ENCODE peak calls at places on chromosomes 6 and 20, in six cellular contexts. X is sigmoid colon, W is substantia nigra, N is mammary epithelial cell, D is thoracic aorta, T is IMR-90. S is an unnamed sample.

GRCh38 chr6:127786109-127786508 is 114.7 kb downstream of the THEMIS start:
- DNase-seq in X (no peak), W (no peak), N (no peak), D (no peak), T (peak; percentile 22), S (no peak)

GRCh38 chr20:32483351-32484220 is 101.5 kb downstream of the NOL4L start:
- DNase-seq in X (peak; percentile 86), W (peak; percentile 70), N (peak; percentile 71), D (no peak), T (peak; percentile 73), S (no peak)

GRCh38 chr6:148509152-148509571 is 166.5 kb downstream of the SASH1 start:
- DNase-seq in X (no peak), W (no peak), N (no peak), D (no peak), T (peak; percentile 74), S (no peak)

GRCh38 chr6:6395581-6396197 is 75.2 kb upstream of the F13A1 start:
- DNase-seq in X (no peak), W (no peak), N (no peak), D (no peak), T (no peak), S (no peak)

GRCh38 chr6:147418523-147418922 is 90.0 kb upstream of the SAMD5 start:
- DNase-seq in X (no peak), W (no peak), N (no peak), D (no peak), T (no peak), S (no peak)

GRCh38 chr20:17917832-17918618 is 50.6 kb downstream of the SNX5 start:
- DNase-seq in X (no peak), W (no peak), N (no peak), D (no peak), T (no peak), S (no peak)

GRCh38 chr20:43767686-43768474 is 41.1 kb upstream of the GTSF1L start:
- DNase-seq in X (no peak), W (no peak), N (peak; percentile 57), D (no peak), T (peak; percentile 50), S (no peak)

GRCh38 chr6:133549252-133549925 is 308.2 kb downstream of the EYA4 start:
- DNase-seq in X (no peak), W (no peak), N (no peak), D (no peak), T (no peak), S (no peak)

GRCh38 chr6:151310852-151311767 is 71.3 kb downstream of the AKAP12 start:
- DNase-seq in X (no peak), W (no peak), N (no peak), D (no peak), T (no peak), S (no peak)

GRCh38 chr6:34520645-34521462 is 35.3 kb downstream of the SPDEF start:
- DNase-seq in X (no peak), W (no peak), N (no peak), D (no peak), T (no peak), S (no peak)

GRCh38 chr20:46984391-46984790 is 89.7 kb downstream of the EYA2 start:
- DNase-seq in X (no peak), W (no peak), N (no peak), D (no peak), T (peak; percentile 31), S (no peak)

GRCh38 chr6:137933696-137934095 is 66.6 kb downstream of the TNFAIP3 start:
- DNase-seq in X (peak; percentile 82), W (no peak), N (peak; percentile 95), D (peak; percentile 31), T (peak; percentile 75), S (no peak)

GRCh38 chr6:135870722-135871121 is 19.2 kb downstream of the PDE7B start:
- DNase-seq in X (no peak), W (no peak), N (peak; percentile 22), D (no peak), T (peak; percentile 88), S (no peak)

GRCh38 chr6:111566873-111567517 is 38.7 kb downstream of the TRAF3IP2 start:
- DNase-seq in X (no peak), W (no peak), N (peak; percentile 92), D (no peak), T (no peak), S (no peak)

GRCh38 chr6:163635731-163636344 is 221.3 kb downstream of the QKI start:
- DNase-seq in X (no peak), W (no peak), N (no peak), D (no peak), T (no peak), S (no peak)

GRCh38 chr6:47922391-47922790 is 140.6 kb downstream of the OPN5 start:
- DNase-seq in X (no peak), W (peak; percentile 67), N (no peak), D (no peak), T (no peak), S (no peak)

GRCh38 chr20:63889241-63890200 is 5.4 kb upstream of the DNAJC5 start:
- DNase-seq in X (no peak), W (no peak), N (peak; percentile 88), D (no peak), T (peak; percentile 35), S (no peak)

GRCh38 chr6:31010393-31011060 is at the start of gene MUC22:
- DNase-seq in X (no peak), W (no peak), N (peak; percentile 69), D (no peak), T (peak; percentile 84), S (no peak)

GRCh38 chr6:135053433-135053832 is 1.2 kb downstream of the HBS1L start:
- DNase-seq in X (no peak), W (no peak), N (no peak), D (no peak), T (no peak), S (no peak)

GRCh38 chr6:146913842-146914562 is 290.2 kb upstream of the STXBP5 start:
- DNase-seq in X (peak; percentile 82), W (peak; percentile 13), N (peak; percentile 92), D (peak; percentile 55), T (peak; percentile 99), S (no peak)

GRCh38 chr6:111113731-111114438 is 26.6 kb downstream of the SLC16A10 start:
- DNase-seq in X (peak; percentile 66), W (no peak), N (no peak), D (peak; percentile 25), T (peak; percentile 48), S (no peak)

GRCh38 chr6:66605971-66606370 is 898.9 kb upstream of the EYS start:
- DNase-seq in X (no peak), W (no peak), N (no peak), D (no peak), T (peak; percentile 3), S (no peak)

GRCh38 chr6:143673638-143674037 is 4.1 kb upstream of the PHACTR2 start:
- DNase-seq in X (no peak), W (no peak), N (peak; percentile 88), D (no peak), T (peak; percentile 77), S (no peak)

GRCh38 chr20:59923514-59923913 is 9.9 kb downstream of the SYCP2 start:
- DNase-seq in X (no peak), W (no peak), N (peak; percentile 9), D (no peak), T (no peak), S (no peak)

GRCh38 chr20:37526238-37526838 is 1.3 kb downstream of the BLCAP start:
- DNase-seq in X (no peak), W (no peak), N (peak; percentile 90), D (no peak), T (peak; percentile 52), S (no peak)

GRCh38 chr6:12602951-12603710 is 113.4 kb upstream of the PHACTR1 start:
- DNase-seq in X (no peak), W (no peak), N (peak; percentile 40), D (no peak), T (peak; percentile 77), S (no peak)

GRCh38 chr20:62321521-62321948 is 18.7 kb downstream of the ADRM1 start:
- DNase-seq in X (no peak), W (no peak), N (no peak), D (no peak), T (no peak), S (no peak)

GRCh38 chr6:75397806-75398465 is 95.7 kb downstream of the FILIP1 start:
- DNase-seq in X (no peak), W (no peak), N (no peak), D (no peak), T (peak; percentile 62), S (no peak)
- H3K27ac ChIP-seq in X (no peak overlapping the region), W (no peak overlapping the region), N (no peak overlapping the region), D (peak overlapping the region; percentile 11), T (peak overlapping the region; percentile 44), S (no peak overlapping the region)

DNA sequence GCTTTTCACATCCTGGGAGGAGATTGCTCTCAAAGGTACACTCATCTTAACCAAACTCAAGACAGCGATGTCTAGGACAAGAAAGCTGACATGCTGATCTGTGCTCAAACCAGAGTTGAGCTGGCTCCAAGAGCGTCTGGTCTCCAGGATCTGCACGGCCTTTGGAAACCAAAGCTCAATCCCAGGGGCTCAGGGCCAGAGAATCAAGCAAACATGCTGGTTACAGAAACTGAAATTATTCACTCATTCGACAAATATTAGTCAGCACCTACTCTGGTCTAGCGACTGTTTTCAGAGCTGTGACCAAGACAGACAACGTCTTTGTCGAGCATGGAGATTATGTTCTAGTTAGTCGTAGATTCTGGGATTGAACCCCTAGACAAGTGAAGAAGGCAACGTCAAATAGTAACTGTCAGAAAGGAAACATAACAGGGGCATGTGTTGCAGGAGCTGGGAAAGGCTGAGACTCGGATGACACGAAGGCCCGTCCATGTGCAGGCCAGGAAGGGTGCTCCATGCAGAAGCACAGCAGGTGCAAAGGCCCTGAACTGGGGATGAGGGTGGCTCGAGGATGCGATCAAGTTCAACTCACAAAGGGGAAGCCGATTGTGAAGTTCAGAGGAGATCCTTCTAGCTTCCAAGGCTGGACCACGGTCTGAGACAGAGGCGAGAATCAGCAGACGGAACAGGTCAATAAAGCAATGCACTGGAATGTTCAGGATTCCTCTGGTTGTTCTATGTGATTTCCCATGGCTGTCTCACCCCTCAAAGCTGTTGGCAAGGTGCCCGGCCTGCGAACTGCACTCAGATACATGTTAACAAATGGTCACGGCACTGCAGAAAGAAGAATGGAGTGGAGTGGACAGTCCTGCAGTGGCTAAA is 12.5 kb upstream of the PCK1 start:
- DNase-seq in X (peak; percentile 56), W (no peak), N (no peak), D (no peak), T (no peak), S (no peak)
- H3K27ac ChIP-seq in X (no peak overlapping the region), W (no peak overlapping the region), N (no peak overlapping the region), D (no peak overlapping the region), T (no peak overlapping the region), S (no peak overlapping the region)

GRCh38 chr20:51756653-51757052 is 11.5 kb downstream of the ATP9A start:
- DNase-seq in X (no peak), W (no peak), N (no peak), D (no peak), T (no peak), S (no peak)
- H3K27ac ChIP-seq in X (no peak overlapping the region), W (no peak overlapping the region), N (no peak overlapping the region), D (no peak overlapping the region), T (no peak overlapping the region), S (no peak overlapping the region)

GRCh38 chr6:36309900-36310299 is 26.8 kb downstream of the BNIP5 start:
- DNase-seq in X (no peak), W (no peak), N (no peak), D (no peak), T (no peak), S (no peak)

GRCh38 chr6:36308514-36308913 is 28.2 kb downstream of the BNIP5 start:
- DNase-seq in X (no peak), W (no peak), N (no peak), D (no peak), T (no peak), S (no peak)

GRCh38 chr6:36309212-36309611 is 27.5 kb downstream of the BNIP5 start:
- DNase-seq in X (no peak), W (no peak), N (no peak), D (no peak), T (no peak), S (no peak)

GRCh38 chr6:36305885-36306284 is 30.8 kb downstream of the BNIP5 start:
- DNase-seq in X (no peak), W (no peak), N (no peak), D (no peak), T (no peak), S (no peak)

GRCh38 chr6:36306365-36306764 is 30.3 kb downstream of the BNIP5 start:
- DNase-seq in X (no peak), W (no peak), N (no peak), D (no peak), T (no peak), S (no peak)
- H3K27ac ChIP-seq in X (no peak overlapping the region), W (no peak overlapping the region), N (no peak overlapping the region), D (no peak overlapping the region), T (no peak overlapping the region), S (no peak overlapping the region)

S was measured in vagina.